ENCODE peak calls at places on chromosomes 2 and 18, in seven cellular contexts. L, C, Z, W, X, F and U are unnamed samples.
A peak's percentile ranks its signal among the peaks of the same experiment; 100 is the strongest.

GRCh38 chr2:16308816-16309215 is 356.8 kb downstream of the CYRIA start:
- DNase-seq in L (no peak), C (no peak), Z (no peak), W (no peak), X (no peak), F (no peak), U (no peak)

GRCh38 chr2:68766378-68766845 is 31.8 kb downstream of the ARHGAP25 start:
- DNase-seq in L (peak; percentile 64), C (no peak), Z (no peak), W (peak; percentile 73), X (no peak), F (no peak), U (no peak)

GRCh38 chr2:4791488-4791887 is 900.7 kb upstream of the SOX11 start:
- DNase-seq in L (no peak), C (no peak), Z (no peak), W (no peak), X (no peak), F (no peak), U (no peak)

GRCh38 chr2:10007921-10008808 is 35.2 kb upstream of the KLF11 start:
- DNase-seq in L (no peak), C (no peak), Z (no peak), W (no peak), X (no peak), F (no peak), U (no peak)

GRCh38 chr18:31042391-31043181 is at the start of gene DSC3:
- DNase-seq in L (peak; percentile 28), C (no peak), Z (no peak), W (no peak), X (no peak), F (peak; percentile 71), U (no peak)

GRCh38 chr18:67600181-67600631 is 83.7 kb upstream of the DSEL start:
- DNase-seq in L (no peak), C (no peak), Z (no peak), W (peak; percentile 91), X (peak; percentile 44), F (no peak), U (no peak)

GRCh38 chr2:160912276-160912675 is 248.0 kb upstream of the TANK start:
- DNase-seq in L (no peak), C (no peak), Z (no peak), W (no peak), X (no peak), F (no peak), U (no peak)

GRCh38 chr2:75596784-75597183 is 36.0 kb upstream of the EVA1A start:
- DNase-seq in L (no peak), C (no peak), Z (no peak), W (peak; percentile 40), X (no peak), F (no peak), U (no peak)

GRCh38 chr2:222884114-222884764 is 23.4 kb downstream of the ACSL3 start:
- DNase-seq in L (no peak), C (no peak), Z (no peak), W (no peak), X (no peak), F (no peak), U (no peak)

GRCh38 chr2:20512061-20512605 is 65.3 kb downstream of the RHOB start:
- DNase-seq in L (no peak), C (no peak), Z (no peak), W (no peak), X (no peak), F (no peak), U (no peak)

GRCh38 chr18:35407871-35408481 is 30.8 kb upstream of the ZNF396 start:
- DNase-seq in L (no peak), C (peak; percentile 60), Z (peak; percentile 55), W (peak; percentile 69), X (peak; percentile 15), F (peak; percentile 67), U (peak; percentile 28)

GRCh38 chr18:10454800-10455550 is 540 bp downstream of the APCDD1 start:
- DNase-seq in L (no peak), C (peak; percentile 20), Z (no peak), W (peak; percentile 20), X (no peak), F (no peak), U (no peak)

GRCh38 chr2:121095257-121096080 is 189.5 kb downstream of the TFCP2L1 start:
- DNase-seq in L (no peak), C (peak; percentile 76), Z (peak; percentile 72), W (peak; percentile 67), X (no peak), F (peak; percentile 87), U (peak; percentile 8)

GRCh38 chr18:34734048-34734447 is 23.9 kb downstream of the DTNA start:
- DNase-seq in L (no peak), C (no peak), Z (no peak), W (no peak), X (no peak), F (no peak), U (no peak)